ENCODE peak calls at places on chromosomes 13 and 19, in eight cellular contexts. S is fibroblast of lung; R is adrenal gland; Z is colonic mucosa; C is activated T-cell treated with anti-CD3 and anti-CD28 coated beads for 1 hour; X is hepatic stellate cell; F is heart right ventricle; E is activated effector memory CD4-positive, alpha-beta T cell treated with Interleukin-2 at 50 U/mL for 16 hours. V is an unnamed sample.

GRCh38 chr13:51905787-51906186 is 44.0 kb downstream of the CCDC70 start:
- DNase-seq in Z (peak), C (no peak), R (no peak), F (no peak), E (no peak), X (no peak), S (no peak), V (no peak)

GRCh38 chr13:111342716-111343115 is 22.3 kb downstream of the TEX29 start:
- DNase-seq in F (no peak), E (no peak), X (no peak), Z (no peak), S (no peak), C (no peak), R (peak), V (no peak)

GRCh38 chr13:49859568-49859967 is 67.1 kb upstream of the KPNA3 start:
- DNase-seq in Z (no peak), C (no peak), X (peak), E (no peak), F (no peak), R (peak), S (peak), V (peak)

GRCh38 chr19:8610041-8610927 is at the start of gene ADAMTS10:
- DNase-seq in X (peak), R (peak), C (peak), E (peak), F (peak), Z (peak), S (peak), V (no peak)

GRCh38 chr19:543912-544608 is at the start of gene GZMM:
- DNase-seq in F (no peak), X (no peak), Z (no peak), C (peak), R (no peak), S (no peak), E (peak), V (no peak)

GRCh38 chr13:42594577-42595571 is 20.9 kb downstream of the TNFSF11 start:
- DNase-seq in R (peak), C (peak), Z (peak), S (peak), X (peak), F (no peak), E (peak), V (peak)

GRCh38 chr19:49583239-49583638 is 2.1 kb downstream of the PRRG2 start:
- DNase-seq in X (no peak), S (no peak), Z (no peak), F (no peak), R (no peak), C (no peak), E (no peak), V (no peak)

GRCh38 chr13:23440821-23441608 is 7.5 kb upstream of the SACS start:
- DNase-seq in E (no peak), R (no peak), S (no peak), F (no peak), X (no peak), C (no peak), Z (no peak), V (no peak)

GRCh38 chr13:59178344-59178743 is 985.4 kb downstream of the DIAPH3 start:
- DNase-seq in S (peak), E (no peak), R (no peak), C (no peak), Z (no peak), X (peak), F (no peak), V (peak)

GRCh38 chr13:24192036-24192810 is 31.7 kb downstream of the SPATA13 start:
- DNase-seq in X (no peak), F (no peak), S (no peak), C (no peak), E (no peak), R (no peak), Z (no peak), V (no peak)

GRCh38 chr19:16834747-16835146 is 5.5 kb downstream of the SIN3B start:
- DNase-seq in R (no peak), E (no peak), F (no peak), Z (no peak), C (no peak), S (no peak), X (no peak), V (no peak)

GRCh38 chr13:109652536-109652935 is 133.8 kb downstream of the IRS2 start:
- DNase-seq in Z (no peak), C (no peak), S (no peak), X (no peak), E (no peak), R (no peak), F (no peak), V (peak)

GRCh38 chr19:955803-956746 is 28.1 kb upstream of the WDR18 start:
- DNase-seq in E (no peak), X (no peak), S (no peak), C (no peak), Z (no peak), F (no peak), R (no peak), V (peak)

GRCh38 chr19:34475975-34476594 is 5.5 kb upstream of the WTIP start:
- DNase-seq in F (no peak), Z (no peak), C (no peak), X (no peak), S (no peak), E (no peak), R (no peak), V (peak)

GRCh38 chr19:51325161-51325979 is 13.9 kb downstream of the IGLON5 start:
- DNase-seq in F (no peak), S (no peak), Z (no peak), R (no peak), E (no peak), X (no peak), C (no peak), V (no peak)

GRCh38 chr19:17037966-17038500 is 11.4 kb upstream of the CPAMD8 start:
- DNase-seq in C (no peak), F (no peak), X (no peak), R (no peak), S (no peak), E (no peak), Z (no peak), V (no peak)

GRCh38 chr19:10713317-10713716 is 4.6 kb upstream of the DNM2 start:
- DNase-seq in F (no peak), S (no peak), X (no peak), C (no peak), R (no peak), Z (peak), E (no peak), V (no peak)

GRCh38 chr19:28454083-28454482 is 758.9 kb downstream of the UQCRFS1 start:
- DNase-seq in S (no peak), R (no peak), X (no peak), E (no peak), F (no peak), Z (no peak), C (no peak), V (no peak)

GRCh38 chr13:112014857-112015256 is 52.1 kb upstream of the SOX1 start:
- DNase-seq in E (no peak), F (no peak), R (no peak), C (no peak), Z (no peak), X (no peak), S (no peak), V (no peak)

GRCh38 chr19:55461974-55462628 is 659 bp upstream of the ISOC2 start:
- DNase-seq in E (no peak), R (no peak), S (peak), Z (no peak), X (peak), C (no peak), F (no peak), V (peak)

GRCh38 chr19:31356587-31357314 is 7.5 kb upstream of the TSHZ3 start:
- DNase-seq in X (no peak), E (no peak), S (no peak), Z (peak), R (no peak), F (peak), C (peak), V (no peak)

GRCh38 chr13:113816248-113816924 is 47.5 kb downstream of the GAS6 start:
- DNase-seq in Z (no peak), S (no peak), F (no peak), R (no peak), E (no peak), C (no peak), X (no peak), V (peak)

GRCh38 chr13:94312511-94313191 is 166.8 kb downstream of the DCT start:
- DNase-seq in S (no peak), C (no peak), Z (no peak), X (no peak), F (no peak), E (no peak), R (peak), V (peak)

GRCh38 chr13:33199282-33199850 is 86.2 kb downstream of the STARD13 start:
- DNase-seq in S (no peak), R (no peak), Z (no peak), X (no peak), E (no peak), F (no peak), C (no peak), V (peak)

GRCh38 chr13:57128909-57129308 is 11.8 kb upstream of the PRR20A start:
- DNase-seq in S (no peak), E (no peak), F (no peak), Z (no peak), R (no peak), C (no peak), X (no peak), V (no peak)

GRCh38 chr19:11324079-11324661 is 15.3 kb downstream of the RAB3D start:
- DNase-seq in F (peak), Z (peak), S (peak), E (peak), C (no peak), X (peak), R (peak), V (peak)

GRCh38 chr19:7844951-7845350 is 14.9 kb downstream of the EVI5L start:
- DNase-seq in F (no peak), E (no peak), Z (no peak), R (peak), X (no peak), S (no peak), C (no peak), V (no peak)

GRCh38 chr19:37953576-37954303 is 46.7 kb downstream of the SIPA1L3 start:
- DNase-seq in R (no peak), X (no peak), C (no peak), F (no peak), S (no peak), Z (no peak), E (no peak), V (no peak)

GRCh38 chr13:105365831-105366230 is 1169.6 kb downstream of the EFNB2 start:
- DNase-seq in E (no peak), F (no peak), Z (no peak), R (no peak), X (no peak), S (no peak), C (no peak), V (no peak)

GRCh38 chr19:6772028-6772865 is at the start of gene VAV1:
- DNase-seq in R (peak), F (peak), S (no peak), Z (peak), X (no peak), E (peak), C (peak), V (no peak)

GRCh38 chr19:1161716-1162115 is 12.4 kb downstream of the SBNO2 start:
- DNase-seq in F (no peak), E (no peak), C (no peak), R (peak), S (no peak), X (peak), Z (no peak), V (no peak)